ENCODE peak calls at places on chromosomes 5 and 9, in five cellular contexts. C is transverse colon, I is prostate gland, O is body of pancreas, F is adrenal gland. V is an unnamed sample.

GRCh38 chr9:98410185-98410697 is 154.8 kb upstream of the TBC1D2 start:
- DNase-seq in O (no peak), I (no peak), C (no peak), F (peak), V (no peak)

GRCh38 chr9:129701054-129701453 is 35.6 kb downstream of the PRRX2 start:
- DNase-seq in F (no peak), C (no peak), O (no peak), I (no peak), V (no peak)

GRCh38 chr5:110262754-110263153 is 463.7 kb downstream of the TMEM232 start:
- DNase-seq in I (no peak), O (no peak), F (no peak), C (no peak), V (no peak)

GRCh38 chr9:82036101-82036500 is 47.5 kb downstream of the SPATA31D1 start:
- DNase-seq in F (no peak), O (no peak), C (no peak), I (no peak), V (no peak)

GRCh38 chr5:148820778-148821395 is 5.5 kb upstream of the ADRB2 start:
- DNase-seq in F (no peak), I (no peak), C (no peak), O (peak), V (no peak)

GRCh38 chr5:81838307-81838906 is 87.5 kb upstream of the SSBP2 start:
- DNase-seq in I (no peak), O (peak), C (peak), F (peak), V (no peak)

GRCh38 chr9:78288214-78288892 is 8.6 kb upstream of the PSAT1 start:
- DNase-seq in I (peak), F (no peak), O (no peak), C (no peak), V (no peak)

GRCh38 chr5:93573627-93573974 is 7.4 kb downstream of the NR2F1-AS1 start:
- DNase-seq in I (no peak), O (no peak), C (no peak), F (no peak), V (no peak)

GRCh38 chr5:76547242-76547890 is 75.8 kb downstream of the F2RL2 start:
- DNase-seq in I (peak), F (no peak), O (peak), C (no peak), V (no peak)

GRCh38 chr9:69376651-69377050 is 51.6 kb downstream of the ENTREP1 start:
- DNase-seq in I (no peak), C (no peak), F (peak), O (no peak), V (peak)

GRCh38 chr9:114276908-114277821 is 45.7 kb upstream of the ORM1 start:
- DNase-seq in O (peak), I (no peak), F (peak), C (no peak), V (peak)

GRCh38 chr5:106964102-106964501 is 706.6 kb downstream of the EFNA5 start:
- DNase-seq in C (no peak), O (no peak), I (no peak), F (no peak), V (no peak)

GRCh38 chr9:137972355-137972987 is 94.9 kb downstream of the CACNA1B start:
- DNase-seq in O (no peak), F (no peak), C (no peak), I (no peak), V (no peak)

GRCh38 chr9:112447283-112447761 is 39.3 kb upstream of the KIAA1958 start:
- DNase-seq in F (peak), I (no peak), C (no peak), O (no peak), V (peak)

GRCh38 chr5:90015584-90016018 is 394.0 kb downstream of the CETN3 start:
- DNase-seq in C (no peak), O (no peak), I (no peak), F (no peak), V (no peak)

GRCh38 chr5:134113908-134114875 is at the start of gene TCF7:
- DNase-seq in F (peak), C (peak), I (peak), O (peak), V (peak)

GRCh38 chr9:25602366-25603044 is 75.7 kb downstream of the TUSC1 start:
- DNase-seq in C (no peak), F (no peak), O (no peak), I (peak), V (no peak)

DNA sequence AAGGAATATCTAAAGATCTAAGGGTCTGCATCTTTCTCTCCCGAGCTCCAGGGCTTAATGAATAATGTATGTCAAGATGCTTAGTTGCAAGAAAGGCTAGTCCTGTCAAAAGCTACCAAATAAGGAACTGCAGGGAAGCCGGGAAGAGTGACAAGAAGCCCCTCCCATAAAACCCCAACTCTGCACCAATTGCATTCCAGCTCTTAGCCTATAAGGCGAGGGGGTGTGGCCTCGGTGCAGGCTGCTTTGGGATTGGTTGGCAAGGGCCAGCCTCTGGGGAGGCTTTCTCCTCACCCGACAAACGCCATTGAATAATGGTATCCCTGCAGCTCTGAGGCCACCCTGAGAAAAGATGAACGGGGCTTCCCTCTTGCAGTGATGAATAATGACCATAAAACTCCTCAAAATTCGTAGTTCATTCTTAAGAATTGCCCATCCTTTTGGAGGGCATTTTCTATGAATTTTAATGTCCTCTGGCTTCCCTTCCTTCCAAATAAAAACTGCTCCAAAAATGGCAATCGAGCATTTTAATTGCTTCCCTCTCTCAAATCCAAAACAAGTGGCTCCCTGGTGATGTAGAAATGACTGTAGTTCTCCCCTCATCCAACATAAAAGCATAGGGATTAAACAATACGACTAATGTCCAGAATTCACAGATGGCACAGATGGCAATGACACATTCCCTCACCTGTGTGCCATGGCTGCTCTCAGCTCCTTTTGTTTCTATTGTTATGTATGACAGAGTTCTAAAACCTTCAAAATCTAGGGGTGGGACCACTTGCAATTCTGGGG is 417.1 kb downstream of the RAB3C start:
- DNase-seq in I (no peak), C (no peak), F (no peak), O (no peak), V (no peak)
- TF ChIP-seq POLR2A in I (no peak), C (no peak), F (no peak), O (no peak), V (no peak)

DNA sequence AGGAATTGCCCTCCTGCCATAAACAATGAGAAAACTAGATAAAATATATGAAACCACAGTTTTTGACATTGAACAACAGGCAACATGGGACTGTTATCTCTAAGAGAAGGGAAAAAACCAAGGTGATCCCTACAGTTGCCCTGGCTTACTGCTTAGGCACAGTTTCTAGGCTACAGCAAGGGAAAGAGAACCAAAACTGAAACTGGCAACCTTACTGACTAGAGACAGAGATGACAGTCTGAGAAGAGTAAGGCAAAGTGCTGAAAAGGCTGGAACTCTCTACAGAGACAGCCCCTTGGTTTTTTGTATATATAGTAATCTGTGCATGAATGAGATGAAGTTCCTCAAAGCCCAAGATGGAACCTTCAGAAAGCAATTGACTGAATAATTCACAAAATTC is 36.2 kb upstream of the REEP2 start:
- DNase-seq in I (no peak), C (no peak), F (no peak), O (no peak), V (no peak)
- H3K27ac ChIP-seq in I (no peak), C (no peak), F (no peak), O (no peak), V (no peak)

DNA sequence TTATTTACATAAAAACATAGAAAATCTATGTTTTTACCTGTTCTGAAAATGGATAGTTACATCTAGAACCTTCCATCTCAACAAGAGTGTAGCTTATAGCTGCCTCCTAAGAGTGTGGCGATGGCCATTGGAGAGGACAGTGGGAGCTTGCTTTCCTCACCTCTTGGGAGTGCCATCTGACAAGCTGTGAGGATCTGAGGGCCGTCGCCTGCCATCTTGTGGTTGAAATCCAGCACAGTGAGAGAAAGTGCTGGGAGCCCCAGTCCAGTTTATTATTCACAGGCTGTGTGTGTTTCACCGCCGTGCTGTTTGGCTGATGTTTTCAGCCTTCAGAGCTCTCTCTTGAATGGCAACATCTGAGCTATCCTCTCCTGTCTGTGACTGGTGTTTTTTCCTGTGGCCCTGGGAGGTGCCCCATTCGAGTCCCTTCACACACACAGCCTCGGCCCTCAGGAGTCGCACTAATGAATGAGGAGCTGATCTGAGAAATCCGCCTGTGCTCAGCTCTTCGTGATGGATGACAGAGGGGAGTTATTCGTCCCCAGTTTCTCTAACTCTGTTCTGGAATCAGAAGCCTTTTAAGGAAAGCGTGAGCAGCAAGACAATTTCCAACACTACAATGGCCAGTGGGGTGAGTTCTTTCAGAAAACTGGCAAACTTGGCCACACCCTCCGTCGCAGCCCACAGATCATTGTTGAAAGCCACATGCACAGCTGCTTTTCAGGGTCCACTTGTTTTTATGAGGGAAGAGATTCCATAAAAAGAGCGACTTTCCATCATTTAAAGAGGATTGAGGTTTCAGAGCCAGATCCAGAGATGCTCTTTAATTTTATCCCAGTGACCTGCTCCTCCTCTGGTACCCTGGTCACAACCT is 170.3 kb downstream of the PDZD2 start:
- DNase-seq in C (peak), F (peak), O (peak), I (peak), V (peak)
- TF ChIP-seq CTCF in C (peak), F (peak), O (peak), I (peak), V (peak)

DNA sequence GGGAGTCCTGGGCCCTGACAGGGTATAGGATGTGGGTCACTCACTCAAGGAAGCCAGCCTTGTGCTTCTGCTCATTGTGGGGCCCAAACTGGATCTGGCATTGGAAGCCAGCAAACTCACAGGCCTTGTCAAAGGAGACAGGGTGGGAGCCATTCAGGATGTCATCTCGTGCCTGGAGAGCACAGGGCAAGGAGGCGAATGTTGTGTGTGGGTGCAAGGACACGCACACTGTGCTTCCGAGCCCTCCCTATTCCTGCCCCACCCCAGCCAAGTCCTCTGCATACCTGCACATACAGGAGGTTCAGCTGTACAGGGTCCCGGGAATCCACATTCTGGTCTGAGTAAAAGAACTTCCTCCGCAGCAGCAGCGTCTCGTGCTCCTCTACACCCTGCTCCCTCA is 8.1 kb downstream of the TLN1 start:
- DNase-seq in C (no peak), O (no peak), F (no peak), I (no peak), V (no peak)
- TF ChIP-seq POLR2A in C (no peak), O (no peak), F (no peak), I (no peak), V (no peak)

GRCh38 chr5:143154495-143155375 is 248.8 kb downstream of the NR3C1 start:
- DNase-seq in C (no peak), I (no peak), F (no peak), O (no peak), V (no peak)
- H3K27ac ChIP-seq in C (peak), I (no peak), F (no peak), O (no peak), V (peak)

GRCh38 chr5:118468085-118468484 is 520.3 kb downstream of the DTWD2 start:
- DNase-seq in I (no peak), C (no peak), O (no peak), F (no peak), V (no peak)
- TF ChIP-seq CTCF in I (no peak), C (no peak), O (no peak), F (no peak), V (no peak)

DNA sequence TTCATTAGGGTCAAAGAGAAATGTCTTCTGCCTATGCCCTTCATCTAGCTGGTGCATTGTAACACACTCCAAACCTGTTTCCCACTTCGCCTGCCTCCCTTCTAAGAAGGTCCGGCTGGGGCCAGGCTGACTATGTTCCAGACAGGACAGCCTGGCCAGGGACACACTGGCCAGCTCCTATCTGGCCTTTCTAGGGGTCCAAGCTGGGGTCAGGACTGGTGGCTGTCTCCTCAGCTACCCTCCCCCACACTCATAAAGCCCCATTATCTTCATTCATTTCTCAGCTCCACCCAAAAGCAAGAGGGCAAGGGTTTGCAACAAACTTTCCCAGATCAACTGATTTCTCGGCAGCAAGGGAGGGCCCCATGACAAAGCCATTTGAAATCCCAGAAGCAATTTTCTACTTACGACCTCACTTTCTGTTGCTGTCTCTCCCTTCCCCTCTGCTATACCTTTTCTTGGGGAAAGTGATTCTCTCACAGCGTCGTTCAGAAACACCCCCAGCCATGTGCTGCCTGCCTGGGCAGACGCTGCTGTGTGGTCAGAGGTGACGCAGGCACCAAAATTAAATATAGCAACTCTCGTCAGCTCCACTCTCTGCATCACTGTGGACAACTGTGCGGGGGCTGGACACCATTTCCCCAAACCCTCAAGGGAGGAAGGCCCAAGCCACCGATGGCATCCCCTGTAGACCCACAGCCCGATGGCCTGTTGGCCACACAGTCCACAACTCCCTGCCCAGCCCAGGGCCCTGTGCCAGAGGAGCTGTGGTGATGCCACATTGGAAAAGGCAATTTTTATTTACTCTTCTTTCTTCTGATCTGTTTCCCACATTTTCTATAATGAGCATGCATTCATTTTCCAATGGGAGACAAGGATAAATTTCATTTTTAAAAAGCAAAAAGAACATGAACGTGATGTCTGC is 6.1 kb downstream of the IL13 start:
- DNase-seq in C (no peak), I (no peak), F (no peak), O (no peak), V (no peak)
- TF ChIP-seq POLR2A in C (no peak), I (no peak), F (no peak), O (no peak), V (no peak)